ENCODE peak calls at places on chromosomes 4 and X, in ten cellular contexts. Z is fibroblast of mammary gland; W is H1; U is thoracic aorta; F is activated CD4-positive, alpha-beta T cell treated with anti-CD3 and anti-CD28 coated beads for 24 hours; C is mesothelial cell of epicardium; S is T-helper 2 cell; O is ACHN; G is T-helper 1 cell; D is T follicular helper cell. E is an unnamed sample.

GRCh38 chr4:182832352-182833120 is 84.7 kb downstream of the DCTD start:
- DNase-seq in U (no peak), D (no peak), C (no peak), G (no peak), F (no peak), Z (no peak), W (no peak), S (no peak), O (no peak), E (no peak)

GRCh38 chrX:21963226-21963625 is 22.7 kb downstream of the SMS start:
- DNase-seq in C (no peak), Z (peak), S (no peak), G (no peak), F (no peak), W (no peak), O (no peak), U (no peak), D (no peak), E (no peak)

GRCh38 chrX:149950681-149951080 is 12.4 kb upstream of the EOLA2 start:
- DNase-seq in F (no peak), G (peak), U (no peak), S (no peak), W (no peak), O (peak), C (no peak), Z (peak), D (no peak), E (no peak)

GRCh38 chr4:48403779-48404178 is 62.5 kb downstream of the SLAIN2 start:
- DNase-seq in D (no peak), F (no peak), S (no peak), O (no peak), C (no peak), Z (peak), U (no peak), G (no peak), W (no peak), E (no peak)

GRCh38 chr4:48578132-48578964 is 88.3 kb downstream of the ZAR1 start:
- DNase-seq in C (no peak), O (peak), U (peak), W (no peak), S (no peak), F (peak), Z (peak), D (peak), G (peak), E (peak)

GRCh38 chr4:2939383-2940243 is 23.6 kb downstream of the NOP14 start:
- DNase-seq in G (no peak), O (no peak), W (no peak), U (peak), F (no peak), C (no peak), S (no peak), D (no peak), Z (no peak), E (no peak)

GRCh38 chr4:77801260-77801608 is 17.9 kb downstream of the CNOT6L start:
- DNase-seq in C (no peak), Z (no peak), O (no peak), G (peak), D (no peak), W (no peak), F (no peak), U (no peak), S (no peak), E (no peak)

GRCh38 chr4:38868055-38868965 is 704 bp downstream of the FAM114A1 start:
- DNase-seq in G (no peak), S (no peak), F (no peak), O (no peak), Z (peak), U (no peak), C (no peak), D (no peak), W (no peak), E (no peak)

GRCh38 chr4:16289872-16290554 is 63.7 kb upstream of the TAPT1 start:
- DNase-seq in G (peak), Z (peak), D (no peak), U (no peak), W (no peak), S (no peak), F (no peak), O (peak), C (no peak), E (no peak)

GRCh38 chrX:154733072-154733425 is 17.8 kb downstream of the GAB3 start:
- DNase-seq in F (no peak), W (no peak), U (no peak), G (no peak), D (no peak), S (no peak), C (no peak), Z (peak), O (no peak), E (no peak)

GRCh38 chrX:32896132-32896531 is 315.2 kb downstream of the DMD start:
- DNase-seq in O (no peak), S (no peak), D (no peak), W (no peak), Z (no peak), C (no peak), G (no peak), U (no peak), F (no peak), E (no peak)

GRCh38 chr4:66275381-66276060 is 605.2 kb upstream of the EPHA5 start:
- DNase-seq in C (no peak), F (no peak), Z (no peak), W (no peak), U (no peak), D (no peak), S (no peak), O (no peak), G (no peak), E (no peak)

GRCh38 chr4:107709916-107710315 is 10.1 kb downstream of the PAPSS1 start:
- DNase-seq in C (no peak), W (no peak), F (no peak), O (no peak), G (no peak), U (no peak), D (no peak), S (no peak), Z (peak), E (no peak)

GRCh38 chrX:45472968-45473367 is 272.3 kb upstream of the DIPK2B start:
- DNase-seq in Z (peak), F (no peak), D (no peak), G (no peak), S (no peak), C (no peak), W (no peak), O (no peak), U (no peak), E (no peak)

GRCh38 chr4:100095729-100096595 is 94.3 kb downstream of the DDIT4L start:
- DNase-seq in D (peak), W (no peak), Z (peak), F (peak), C (no peak), U (peak), G (peak), O (peak), S (no peak), E (peak)

GRCh38 chrX:96440941-96441340 is 243.7 kb upstream of the DIAPH2 start:
- DNase-seq in O (no peak), Z (peak), F (no peak), W (no peak), C (no peak), D (no peak), U (no peak), G (no peak), S (no peak), E (no peak)

GRCh38 chrX:46913710-46914109 is 1.5 kb downstream of the JADE3 start:
- DNase-seq in G (no peak), U (no peak), W (no peak), O (peak), C (no peak), S (no peak), Z (peak), D (no peak), F (no peak), E (no peak)

GRCh38 chr4:110175634-110176033 is 22.8 kb downstream of the ELOVL6 start:
- DNase-seq in W (no peak), C (no peak), D (no peak), U (no peak), G (no peak), F (no peak), Z (peak), O (no peak), S (no peak), E (no peak)

GRCh38 chr4:81648576-81649272 is 177.0 kb upstream of the RASGEF1B start:
- DNase-seq in S (no peak), G (peak), U (no peak), O (peak), F (peak), D (no peak), W (no peak), C (no peak), Z (no peak), E (no peak)

GRCh38 chr4:146283758-146284651 is 69.7 kb downstream of the REELD1 start:
- DNase-seq in C (no peak), O (no peak), F (no peak), Z (no peak), S (no peak), W (no peak), D (no peak), U (no peak), G (no peak), E (no peak)

GRCh38 chrX:72094894-72095293 is 36.8 kb downstream of the RTL5 start:
- DNase-seq in Z (peak), S (peak), C (no peak), F (no peak), G (peak), W (no peak), O (no peak), U (no peak), D (peak), E (peak)

GRCh38 chrX:15242899-15243555 is 26.9 kb downstream of the ASB9 start:
- DNase-seq in S (no peak), O (peak), F (peak), W (no peak), Z (peak), D (peak), U (no peak), G (peak), C (no peak), E (no peak)

GRCh38 chr4:7192252-7193039 is at the start of gene SORCS2:
- DNase-seq in G (peak), F (peak), W (no peak), O (peak), Z (peak), U (no peak), D (no peak), S (no peak), C (peak), E (no peak)

GRCh38 chrX:107738272-107738671 is 37.3 kb downstream of the TSC22D3 start:
- DNase-seq in W (no peak), D (no peak), S (no peak), U (no peak), G (no peak), Z (no peak), C (no peak), F (no peak), O (no peak), E (no peak)

GRCh38 chr4:20192754-20193521 is 58.8 kb upstream of the SLIT2 start:
- DNase-seq in Z (peak), G (no peak), U (no peak), D (no peak), C (no peak), W (no peak), F (no peak), S (no peak), O (no peak), E (no peak)

GRCh38 chr4:139819082-139819481 is 153.5 kb downstream of the MGST2 start:
- DNase-seq in U (no peak), S (no peak), W (no peak), C (no peak), D (no peak), Z (no peak), G (no peak), F (no peak), O (no peak), E (no peak)

GRCh38 chr4:144757969-144758368 is 112.0 kb downstream of the HHIP start:
- DNase-seq in S (no peak), U (no peak), Z (peak), O (no peak), G (no peak), C (no peak), W (no peak), F (no peak), D (no peak), E (no peak)

GRCh38 chrX:17435476-17435875 is 60.5 kb downstream of the NHS start:
- DNase-seq in S (no peak), C (no peak), W (no peak), D (no peak), F (no peak), G (no peak), O (no peak), Z (no peak), U (no peak), E (no peak)

GRCh38 chrX:18549643-18550042 is 122.3 kb downstream of the RS1 start:
- DNase-seq in O (no peak), S (no peak), F (no peak), D (no peak), U (no peak), C (no peak), G (no peak), Z (no peak), W (no peak), E (no peak)

E was measured in NCI-H510A.